ENCODE peak calls at places on chromosomes 13 and 19, in five cellular contexts. U is neuronal stem cell, R is mesenchymal stem cell, D is H9, Q is trophoblast cell. E is an unnamed sample.

GRCh38 chr19:22523940-22524339 is 101.8 kb upstream of the ZNF98 start:
- DNase-seq in D (no peak), U (no peak), R (no peak), Q (no peak), E (no peak)

GRCh38 chr19:32316034-32316433 is 29.4 kb upstream of the ZNF507 start:
- DNase-seq in R (no peak), Q (no peak), U (no peak), D (peak; percentile 54), E (no peak)

GRCh38 chr13:35965226-35965927 is 165.8 kb downstream of the DCLK1 start:
- DNase-seq in D (no peak), Q (no peak), R (no peak), U (no peak), E (no peak)

GRCh38 chr19:52825765-52826164 is 4.3 kb upstream of the ZNF28 start:
- DNase-seq in U (no peak), R (no peak), D (no peak), Q (peak; percentile 63), E (no peak)

GRCh38 chr13:53151692-53152421 is 123.2 kb downstream of the OLFM4 start:
- DNase-seq in R (peak; percentile 37), U (peak; percentile 82), Q (peak; percentile 7), D (peak; percentile 78), E (peak; percentile 78)

GRCh38 chr19:35046461-35046860 is 4.9 kb downstream of the HPN start:
- DNase-seq in U (no peak), R (no peak), Q (no peak), D (no peak), E (no peak)

GRCh38 chr13:102825400-102825799 is 20.4 kb upstream of the ERCC5 start:
- DNase-seq in U (no peak), R (no peak), D (peak; percentile 29), Q (no peak), E (no peak)

GRCh38 chr13:79581870-79582315 is 100.9 kb downstream of the NDFIP2 start:
- DNase-seq in Q (no peak), U (no peak), R (peak; percentile 64), D (peak; percentile 38), E (no peak)

GRCh38 chr13:111964411-111965035 is 102.4 kb upstream of the SOX1 start:
- DNase-seq in D (no peak), Q (no peak), R (no peak), U (no peak), E (no peak)

GRCh38 chr19:49758292-49758691 is 4.8 kb downstream of the TSKS start:
- DNase-seq in U (no peak), R (peak; percentile 71), Q (no peak), D (no peak), E (no peak)

GRCh38 chr13:69324109-69324886 is 783.3 kb upstream of the ATXN8OS start:
- DNase-seq in D (no peak), R (peak; percentile 50), U (peak; percentile 3), Q (no peak), E (no peak)

GRCh38 chr13:47917022-47917574 is 84.0 kb downstream of the SUCLA2 start:
- DNase-seq in D (no peak), Q (peak; percentile 91), R (no peak), U (no peak), E (no peak)

DNA sequence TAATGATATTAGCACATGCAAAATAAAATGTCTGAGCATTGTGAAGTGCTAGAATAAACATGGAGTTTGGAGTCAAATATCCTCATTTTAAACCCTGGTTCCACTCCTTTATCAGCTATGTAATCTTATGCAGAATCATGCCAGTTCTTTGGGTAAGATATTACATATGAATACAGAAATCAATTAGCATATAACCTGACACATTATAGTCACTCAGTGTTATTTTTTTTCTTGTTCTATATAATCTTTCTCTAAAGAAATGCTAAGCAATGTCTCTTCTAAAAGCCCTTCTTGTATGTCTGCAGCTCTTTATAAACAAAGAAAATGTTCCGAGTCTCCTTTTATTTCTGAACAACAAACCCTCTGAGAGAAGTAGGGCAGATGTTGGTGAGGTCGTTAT is 5.6 kb downstream of the CBY2 start:
- DNase-seq in Q (no peak), R (no peak), U (no peak), D (no peak), E (no peak)
- H2BK12ac ChIP-seq in Q (no peak overlapping the region), R (no peak overlapping the region), U (no peak overlapping the region), D (no peak overlapping the region), E (no peak overlapping the region)

DNA sequence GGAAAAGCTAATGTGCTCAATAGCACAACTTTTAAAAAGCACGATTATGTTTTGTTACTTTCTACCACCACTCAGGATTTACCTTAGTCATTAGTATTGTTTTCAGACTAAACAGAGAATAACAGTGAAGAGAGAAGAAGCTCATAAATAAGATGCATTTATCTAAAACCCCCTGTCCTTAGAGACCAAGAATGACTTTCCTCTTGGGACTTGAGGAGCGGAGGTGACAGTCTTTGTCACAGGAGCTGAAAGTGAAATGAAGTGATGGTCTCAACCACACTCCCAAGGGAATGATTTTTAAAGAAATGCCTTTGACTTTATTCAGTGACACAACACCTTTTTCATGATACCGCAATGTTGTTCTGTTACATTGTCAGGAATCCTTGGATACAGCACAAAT is 190.6 kb upstream of the NBEA start:
- DNase-seq in U (no peak), R (no peak), Q (no peak), D (no peak), E (no peak)
- H2BK12ac ChIP-seq in U (no peak overlapping the region), R (no peak overlapping the region), Q (no peak overlapping the region), D (no peak overlapping the region), E (no peak overlapping the region)

GRCh38 chr13:59745395-59745788 is 418.3 kb downstream of the DIAPH3 start:
- DNase-seq in U (no peak), Q (no peak), R (peak; percentile 10), D (no peak), E (no peak)

GRCh38 chr13:59742467-59742866 is 421.3 kb downstream of the DIAPH3 start:
- DNase-seq in Q (no peak), D (no peak), R (no peak), U (no peak), E (no peak)

GRCh38 chr13:59746291-59746962 is 417.3 kb downstream of the DIAPH3 start:
- DNase-seq in U (no peak), R (no peak), D (no peak), Q (no peak), E (no peak)

GRCh38 chr13:59744747-59745394 is 418.9 kb downstream of the DIAPH3 start:
- DNase-seq in R (peak; percentile 32), U (no peak), D (no peak), Q (no peak), E (no peak)

GRCh38 chr13:59743195-59743594 is 420.5 kb downstream of the DIAPH3 start:
- DNase-seq in U (no peak), Q (no peak), D (no peak), R (peak; percentile 5), E (no peak)
- H2BK12ac ChIP-seq in U (no peak overlapping the region), Q (no peak overlapping the region), D (no peak overlapping the region), R (no peak overlapping the region), E (peak overlapping the region; percentile 55)

DNA sequence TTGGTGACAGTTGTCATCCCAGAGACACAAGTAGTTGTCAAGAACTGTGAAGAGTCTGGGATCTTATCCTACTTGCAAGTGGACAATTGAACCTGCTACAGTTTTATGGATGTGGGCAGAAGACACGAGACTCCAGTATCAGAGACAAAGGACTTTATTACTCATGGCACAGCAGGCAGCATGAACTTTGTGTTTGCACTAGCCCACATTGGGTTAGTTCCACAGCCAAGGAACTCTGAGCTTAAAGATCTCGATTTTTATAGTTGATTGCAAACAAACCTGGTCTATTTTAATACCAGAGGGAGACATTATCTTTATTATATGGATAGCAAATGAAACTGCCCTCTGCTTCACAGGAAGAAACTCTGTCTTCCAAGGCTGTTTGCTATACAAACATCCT is 16.0 kb upstream of the TPM4 start:
- DNase-seq in U (no peak), R (no peak), D (no peak), Q (no peak), E (no peak)
- H2BK12ac ChIP-seq in U (no peak overlapping the region), R (no peak overlapping the region), D (no peak overlapping the region), Q (no peak overlapping the region), E (no peak overlapping the region)

DNA sequence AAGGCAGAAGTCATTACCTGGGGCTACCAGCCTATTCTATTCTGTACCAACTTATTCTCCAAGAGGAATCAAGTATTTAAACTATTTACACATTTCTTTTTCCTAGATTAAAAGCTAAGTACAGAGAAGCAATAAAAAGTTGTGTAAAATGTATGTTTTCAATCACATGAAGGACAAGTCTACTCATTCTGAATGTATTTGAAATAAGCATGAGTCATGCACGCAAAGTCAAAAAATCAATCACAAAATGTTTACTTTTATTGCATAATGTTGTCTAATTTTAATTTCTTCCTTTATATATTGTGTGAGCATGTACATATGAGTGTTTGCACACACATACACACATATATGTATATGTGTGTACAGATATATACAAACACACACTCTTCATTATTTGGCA is 136.7 kb downstream of the DACH1 start:
- DNase-seq in Q (no peak), R (no peak), U (no peak), D (no peak), E (no peak)
- H2BK12ac ChIP-seq in Q (no peak overlapping the region), R (no peak overlapping the region), U (no peak overlapping the region), D (no peak overlapping the region), E (no peak overlapping the region)

DNA sequence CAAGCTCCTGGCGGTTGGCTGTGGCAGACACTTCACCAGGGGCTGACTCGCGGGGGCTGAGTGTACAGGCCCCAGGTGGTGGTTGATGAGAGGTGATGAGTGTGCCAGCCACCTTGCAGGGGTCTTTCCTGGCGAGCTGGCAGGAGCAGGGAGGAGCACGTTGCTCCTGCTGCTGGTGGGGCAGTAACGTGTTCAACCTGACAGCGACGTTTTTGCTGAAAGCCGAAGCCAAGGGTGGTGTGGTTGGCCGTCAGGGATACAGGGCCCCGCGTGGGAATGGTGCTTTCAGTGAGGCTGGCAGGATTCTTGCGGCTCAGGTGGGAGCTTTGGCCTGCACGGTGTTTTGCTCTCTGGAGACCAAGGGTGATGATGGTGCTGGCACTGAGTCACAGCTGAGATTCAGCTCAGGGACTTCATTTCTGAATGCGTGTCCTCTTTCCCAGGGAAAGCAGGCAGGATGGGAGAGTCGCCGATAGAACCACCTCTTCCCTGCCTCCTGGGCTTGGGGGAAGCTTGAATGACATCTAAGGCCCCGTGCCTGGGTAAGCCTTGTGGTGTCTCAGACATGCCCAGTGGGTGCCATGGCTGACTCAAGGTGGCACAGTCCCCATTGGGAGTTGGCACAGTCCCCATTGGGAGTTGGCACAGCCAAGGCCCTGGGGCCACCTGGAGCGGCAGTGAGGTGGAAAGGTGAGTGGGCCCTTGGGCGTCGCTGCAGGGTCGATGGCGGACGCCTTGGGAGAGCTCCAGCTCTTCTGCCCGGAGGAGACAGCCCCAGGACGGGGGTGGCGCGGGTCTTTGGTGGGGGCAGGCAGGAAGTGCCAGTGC is 8.8 kb downstream of the DAZAP1 start:
- DNase-seq in Q (peak; percentile 64), U (no peak), R (peak; percentile 20), D (no peak), E (no peak)
- H2BK12ac ChIP-seq in Q (no peak overlapping the region), U (peak overlapping the region; percentile 85), R (peak overlapping the region; percentile 59), D (no peak overlapping the region), E (no peak overlapping the region)

GRCh38 chr13:90498816-90499215 is 848.7 kb upstream of the MIR17HG start:
- DNase-seq in Q (no peak), R (no peak), D (no peak), U (no peak), E (no peak)

GRCh38 chr13:90502762-90503161 is 844.7 kb upstream of the MIR17HG start:
- DNase-seq in Q (no peak), R (no peak), U (no peak), D (no peak), E (no peak)

GRCh38 chr13:90498096-90498495 is 849.4 kb upstream of the MIR17HG start:
- DNase-seq in U (no peak), D (no peak), R (no peak), Q (no peak), E (no peak)

GRCh38 chr13:90500569-90500968 is 846.9 kb upstream of the MIR17HG start:
- DNase-seq in U (no peak), D (no peak), R (no peak), Q (no peak), E (no peak)

GRCh38 chr13:90502143-90502542 is 845.3 kb upstream of the MIR17HG start:
- DNase-seq in R (no peak), D (no peak), Q (no peak), U (no peak), E (no peak)
- H2BK12ac ChIP-seq in R (no peak overlapping the region), D (no peak overlapping the region), Q (no peak overlapping the region), U (no peak overlapping the region), E (no peak overlapping the region)

E was measured in H1.